ENCODE peak calls at places on chromosomes 7 and 10, in five cellular contexts. U is B cell, W is AG09319, J is lung, P is foreskin fibroblast. R is an unnamed sample.

GRCh38 chr10:28201666-28202400 is 101.0 kb downstream of the MPP7 start:
- DNase-seq in U (no peak), W (no peak), P (no peak), J (no peak), R (no peak)

GRCh38 chr7:96319444-96319843 is 2.5 kb downstream of the SLC25A13 start:
- DNase-seq in W (no peak), J (no peak), U (no peak), P (no peak), R (no peak)

GRCh38 chr7:102302025-102302424 is 15.4 kb downstream of the SH2B2 start:
- DNase-seq in J (no peak), P (no peak), U (no peak), W (no peak), R (no peak)

GRCh38 chr7:138077809-138078208 is 1.6 kb downstream of the AKR1D1 start:
- DNase-seq in U (no peak), P (no peak), J (no peak), W (no peak), R (no peak)

GRCh38 chr10:62814901-62815372 is 1.2 kb downstream of the EGR2 start:
- DNase-seq in U (no peak), J (no peak), P (no peak), W (no peak), R (no peak)

GRCh38 chr10:119129721-119130120 is 25.8 kb downstream of the DENND10 start:
- DNase-seq in P (no peak), W (no peak), U (no peak), J (no peak), R (no peak)

GRCh38 chr10:63825766-63826165 is 304.6 kb downstream of the REEP3 start:
- DNase-seq in W (no peak), J (no peak), U (no peak), P (no peak), R (no peak)

GRCh38 chr10:77004917-77005564 is 632.6 kb downstream of the KCNMA1 start:
- DNase-seq in U (peak), J (peak), P (peak), W (peak), R (peak)

GRCh38 chr7:134835463-134835823 is 56.0 kb downstream of the CALD1 start:
- DNase-seq in W (no peak), U (no peak), J (no peak), P (no peak), R (no peak)

DNA sequence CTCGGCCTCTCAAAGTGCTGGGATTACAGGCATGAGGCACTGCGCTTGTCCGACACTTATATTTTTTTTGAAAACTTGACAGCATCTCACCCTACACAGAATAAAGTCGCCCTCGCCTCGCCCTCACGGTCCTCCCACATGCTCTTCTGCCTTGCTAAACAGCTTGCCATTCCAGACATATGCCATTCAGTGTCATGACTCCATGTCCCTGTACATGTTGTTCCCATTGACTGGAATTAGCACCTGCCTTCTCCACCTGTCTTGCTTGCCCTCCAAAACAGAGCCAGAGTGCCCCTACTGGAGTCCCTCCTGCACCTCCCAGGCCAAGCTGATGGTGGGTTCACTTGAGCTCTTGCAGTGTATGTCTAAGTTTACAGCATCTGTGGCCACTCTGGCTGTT is 6.2 kb downstream of the NIPSNAP2 start:
- DNase-seq in W (no peak), U (no peak), J (no peak), P (no peak), R (no peak)
- TF ChIP-seq CTCF in W (no peak), U (no peak), J (no peak), P (no peak), R (no peak)

GRCh38 chr10:16314259-16314658 is 122.6 kb upstream of the PTER start:
- DNase-seq in U (no peak), J (no peak), W (no peak), P (no peak), R (no peak)
- TF ChIP-seq CTCF in U (no peak), J (no peak), W (no peak), P (no peak), R (peak)

GRCh38 chr7:111103136-111103535 is 12.2 kb downstream of the LRRN3 start:
- DNase-seq in W (no peak), P (no peak), U (no peak), J (no peak), R (no peak)
- TF ChIP-seq CTCF in W (no peak), P (no peak), U (no peak), J (no peak), R (no peak)

GRCh38 chr7:156776527-156776926 is 116.5 kb downstream of the LMBR1 start:
- DNase-seq in W (no peak), J (no peak), P (no peak), U (no peak), R (no peak)

GRCh38 chr7:156777364-156778069 is 115.5 kb downstream of the LMBR1 start:
- DNase-seq in J (no peak), U (no peak), P (no peak), W (no peak), R (peak)

GRCh38 chr7:156780724-156781455 is 112.1 kb downstream of the LMBR1 start:
- DNase-seq in P (no peak), U (peak), J (no peak), W (no peak), R (peak)

GRCh38 chr7:156778668-156779067 is 114.3 kb downstream of the LMBR1 start:
- DNase-seq in U (no peak), J (no peak), P (no peak), W (no peak), R (no peak)

DNA sequence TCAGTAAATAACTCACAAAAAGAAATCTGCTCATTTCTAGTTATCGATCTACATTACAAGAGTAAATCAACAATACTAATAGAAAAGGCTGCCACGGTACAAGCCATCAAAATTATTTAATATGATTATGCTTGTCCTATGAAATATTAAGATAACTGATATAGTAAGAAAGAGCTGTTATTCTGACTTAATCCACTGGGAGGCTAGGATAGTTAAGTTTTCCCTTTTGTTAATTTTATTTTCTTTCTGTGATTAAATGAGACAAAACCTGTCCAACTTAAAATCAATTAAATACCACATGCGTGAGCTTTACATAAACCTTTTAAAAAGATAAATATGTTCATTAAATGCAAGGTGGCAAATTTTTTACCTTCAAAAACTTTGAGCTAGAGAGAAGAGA is 114.8 kb downstream of the LMBR1 start:
- DNase-seq in P (no peak), U (no peak), J (no peak), W (no peak), R (no peak)
- TF ChIP-seq CTCF in P (no peak), U (peak), J (no peak), W (no peak), R (peak)

DNA sequence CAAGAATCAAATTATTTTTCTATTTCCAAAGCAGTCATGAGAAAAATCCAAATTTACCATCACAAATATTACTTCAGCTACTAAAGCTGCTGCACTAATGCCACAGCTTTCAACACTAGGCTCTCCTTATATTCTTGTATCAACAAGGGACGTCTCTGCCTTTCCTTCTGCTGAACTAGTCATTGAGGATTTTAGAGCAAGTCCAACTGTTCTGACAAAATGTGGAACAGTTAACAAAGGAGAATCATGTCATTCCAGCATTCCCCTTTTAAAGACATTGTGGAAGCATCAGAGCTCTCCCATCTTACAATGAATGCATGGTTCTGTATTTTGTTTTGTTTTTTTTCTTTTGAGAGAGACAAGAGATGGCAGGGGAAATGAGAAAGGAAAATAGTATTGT is 28.6 kb downstream of the FAM13C start:
- DNase-seq in P (no peak), J (no peak), W (no peak), U (no peak), R (no peak)
- TF ChIP-seq CTCF in P (no peak), J (no peak), W (no peak), U (no peak), R (no peak)

GRCh38 chr10:78405781-78406180 is 372.1 kb downstream of the RPS24 start:
- DNase-seq in U (no peak), J (no peak), W (no peak), P (no peak), R (no peak)

GRCh38 chr10:78408671-78409472 is 375.2 kb downstream of the RPS24 start:
- DNase-seq in P (no peak), J (peak), W (no peak), U (no peak), R (no peak)

GRCh38 chr10:78408011-78408410 is 374.3 kb downstream of the RPS24 start:
- DNase-seq in J (no peak), U (no peak), W (no peak), P (no peak), R (no peak)

GRCh38 chr10:78406648-78407008 is 373.0 kb downstream of the RPS24 start:
- DNase-seq in P (no peak), W (no peak), J (no peak), U (no peak), R (no peak)

DNA sequence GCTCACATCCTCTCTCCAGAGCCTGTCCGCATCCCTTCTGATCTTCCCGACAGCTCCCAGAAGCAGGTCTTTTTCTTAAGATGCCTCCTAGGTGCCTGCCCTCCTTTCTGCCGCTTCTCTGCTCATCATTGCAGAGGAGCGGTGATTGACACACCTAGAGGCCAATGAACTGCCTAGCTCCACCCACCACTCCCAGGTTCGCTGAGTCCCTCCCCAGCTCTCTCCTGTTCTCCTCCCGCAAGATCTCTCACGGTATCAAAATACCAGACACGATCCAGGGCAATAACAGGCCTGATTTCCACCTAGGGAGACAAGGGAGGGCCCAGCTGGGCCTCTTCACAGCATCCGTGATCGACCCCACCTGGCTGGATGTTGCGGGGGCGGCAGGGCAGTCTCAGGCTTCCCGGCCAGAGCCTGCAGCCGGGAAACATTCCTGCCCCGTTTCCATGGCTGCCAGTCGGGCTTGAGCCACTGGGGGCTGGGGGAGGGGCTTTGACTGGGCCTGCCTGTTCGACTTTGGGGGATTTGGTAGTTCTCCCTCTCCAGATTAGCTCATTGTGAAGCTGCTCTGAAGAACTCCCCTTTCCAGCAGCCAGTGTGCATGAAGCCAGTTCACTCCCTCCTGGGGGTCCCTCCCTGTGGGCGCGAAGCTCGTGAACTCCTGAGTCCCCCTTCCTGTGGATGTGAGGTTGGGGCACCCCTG is 373.5 kb downstream of the RPS24 start:
- DNase-seq in J (peak), W (no peak), P (peak), U (peak), R (peak)
- TF ChIP-seq CTCF in J (no peak), W (no peak), P (no peak), U (no peak), R (no peak)

GRCh38 chr10:125134916-125135770 is 25.2 kb downstream of the CTBP2 start:
- DNase-seq in W (no peak), U (no peak), J (no peak), P (no peak), R (no peak)
- TF ChIP-seq CTCF in W (no peak), U (no peak), J (no peak), P (no peak), R (no peak)

DNA sequence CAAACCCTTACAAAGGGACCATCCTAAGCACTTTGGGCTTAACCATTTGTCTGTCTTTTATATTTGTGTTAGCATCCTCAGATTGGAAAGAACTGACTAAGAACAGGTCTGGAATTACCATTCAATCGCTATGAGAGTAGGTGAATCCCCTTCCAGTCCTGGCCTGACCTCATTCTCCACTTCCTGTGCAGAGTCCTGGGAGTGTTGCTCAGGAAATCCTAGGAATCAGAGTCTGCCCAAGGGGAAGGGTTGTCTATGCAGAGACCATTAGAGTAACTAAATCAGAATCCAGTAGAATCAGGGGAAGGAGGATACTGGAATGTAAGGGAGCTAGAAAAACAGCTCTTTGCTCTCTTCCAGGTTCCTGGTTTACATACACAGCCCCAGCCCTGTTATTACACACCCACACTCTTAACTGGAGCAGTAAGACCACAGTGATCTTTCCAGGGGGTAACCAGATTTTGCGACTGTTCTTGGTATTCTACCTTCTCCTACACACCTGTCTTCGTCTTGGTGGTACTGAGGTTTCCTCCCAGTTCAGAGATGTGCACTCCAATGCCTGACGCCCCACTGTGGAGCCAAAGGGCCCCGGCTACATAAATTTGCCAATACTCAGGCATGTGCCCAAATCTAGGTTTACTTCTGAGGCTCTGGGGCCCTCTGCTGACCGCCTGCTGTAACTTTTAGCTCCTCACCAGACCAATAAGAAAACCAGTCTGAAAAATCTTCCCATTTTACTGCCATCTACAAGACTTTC is 103.7 kb downstream of the RNF216 start:
- DNase-seq in J (peak), P (peak), W (no peak), U (peak), R (peak)
- TF ChIP-seq CTCF in J (peak), P (peak), W (peak), U (peak), R (peak)

GRCh38 chr7:143263266-143264195 is at the start of gene GSTK1:
- DNase-seq in U (peak), J (peak), W (peak), P (peak), R (peak)
- TF ChIP-seq CTCF in U (no peak), J (no peak), W (no peak), P (no peak), R (no peak)

R was measured in GM13977.